ENCODE peak calls at places on chromosome 5, in nine cellular contexts. One of them, this sample, is unnamed.

GRCh38 chr5:15384176-15384575 is 115.8 kb upstream of the FBXL7 start:
- DNase-seq in GM12878: no peak
- DNase-seq in ovary: no peak
- DNase-seq in spleen: no peak
- DNase-seq in uterus: no peak
- DNase-seq in heart left ventricle: no peak
- DNase-seq in HepG2: no peak
- DNase-seq in IMR-90: no peak
- DNase-seq in gastrocnemius medialis: no peak
- DNase-seq in this sample: no peak

GRCh38 chr5:134138416-134139376 is 24.2 kb downstream of the TCF7 start:
- DNase-seq in GM12878: peak
- DNase-seq in ovary: no peak
- DNase-seq in spleen: peak
- DNase-seq in uterus: peak
- DNase-seq in heart left ventricle: peak
- DNase-seq in HepG2: no peak
- DNase-seq in IMR-90: peak
- DNase-seq in gastrocnemius medialis: peak
- DNase-seq in this sample: peak

GRCh38 chr5:96381526-96381925 is 51.5 kb downstream of the PCSK1 start:
- DNase-seq in GM12878: no peak
- DNase-seq in ovary: no peak
- DNase-seq in spleen: no peak
- DNase-seq in uterus: no peak
- DNase-seq in heart left ventricle: no peak
- DNase-seq in HepG2: peak
- DNase-seq in IMR-90: no peak
- DNase-seq in gastrocnemius medialis: no peak
- DNase-seq in this sample: peak

GRCh38 chr5:53091304-53091703 is 18.3 kb downstream of the MOCS2 start:
- DNase-seq in GM12878: no peak
- DNase-seq in ovary: no peak
- DNase-seq in spleen: no peak
- DNase-seq in uterus: no peak
- DNase-seq in heart left ventricle: no peak
- DNase-seq in HepG2: no peak
- DNase-seq in IMR-90: peak
- DNase-seq in gastrocnemius medialis: no peak
- DNase-seq in this sample: no peak

GRCh38 chr5:116666901-116667300 is 92.3 kb upstream of the SEMA6A start:
- DNase-seq in GM12878: no peak
- DNase-seq in ovary: no peak
- DNase-seq in spleen: no peak
- DNase-seq in uterus: no peak
- DNase-seq in heart left ventricle: no peak
- DNase-seq in HepG2: no peak
- DNase-seq in IMR-90: no peak
- DNase-seq in gastrocnemius medialis: no peak
- DNase-seq in this sample: no peak

GRCh38 chr5:114418546-114419388 is 56.9 kb downstream of the KCNN2 start:
- DNase-seq in GM12878: peak
- DNase-seq in ovary: no peak
- DNase-seq in spleen: no peak
- DNase-seq in uterus: no peak
- DNase-seq in heart left ventricle: no peak
- DNase-seq in HepG2: no peak
- DNase-seq in IMR-90: no peak
- DNase-seq in gastrocnemius medialis: no peak
- DNase-seq in this sample: no peak

GRCh38 chr5:120314201-120314600 is 149.9 kb upstream of the PRR16 start:
- DNase-seq in GM12878: no peak
- DNase-seq in ovary: no peak
- DNase-seq in spleen: no peak
- DNase-seq in uterus: no peak
- DNase-seq in heart left ventricle: no peak
- DNase-seq in HepG2: no peak
- DNase-seq in IMR-90: peak
- DNase-seq in gastrocnemius medialis: no peak
- DNase-seq in this sample: no peak

GRCh38 chr5:107673368-107674136 is 2.8 kb upstream of the EFNA5 start:
- DNase-seq in GM12878: peak
- DNase-seq in ovary: peak
- DNase-seq in spleen: peak
- DNase-seq in uterus: peak
- DNase-seq in heart left ventricle: peak
- DNase-seq in HepG2: peak
- DNase-seq in IMR-90: peak
- DNase-seq in gastrocnemius medialis: peak
- DNase-seq in this sample: peak

GRCh38 chr5:159536626-159537025 is 206.3 kb upstream of the IL12B start:
- DNase-seq in GM12878: no peak
- DNase-seq in ovary: no peak
- DNase-seq in spleen: no peak
- DNase-seq in uterus: no peak
- DNase-seq in heart left ventricle: no peak
- DNase-seq in HepG2: no peak
- DNase-seq in IMR-90: no peak
- DNase-seq in gastrocnemius medialis: no peak
- DNase-seq in this sample: no peak

GRCh38 chr5:2739360-2740050 is 12.0 kb downstream of the IRX2 start:
- DNase-seq in GM12878: no peak
- DNase-seq in ovary: no peak
- DNase-seq in spleen: peak
- DNase-seq in uterus: no peak
- DNase-seq in heart left ventricle: no peak
- DNase-seq in HepG2: no peak
- DNase-seq in IMR-90: no peak
- DNase-seq in gastrocnemius medialis: no peak
- DNase-seq in this sample: no peak

GRCh38 chr5:36070687-36071571 is 4.2 kb upstream of the UGT3A2 start:
- DNase-seq in GM12878: no peak
- DNase-seq in ovary: no peak
- DNase-seq in spleen: no peak
- DNase-seq in uterus: no peak
- DNase-seq in heart left ventricle: no peak
- DNase-seq in HepG2: no peak
- DNase-seq in IMR-90: no peak
- DNase-seq in gastrocnemius medialis: no peak
- DNase-seq in this sample: peak

GRCh38 chr5:97943036-97943435 is 760.0 kb upstream of the RIOK2 start:
- DNase-seq in GM12878: no peak
- DNase-seq in ovary: no peak
- DNase-seq in spleen: no peak
- DNase-seq in uterus: no peak
- DNase-seq in heart left ventricle: no peak
- DNase-seq in HepG2: no peak
- DNase-seq in IMR-90: no peak
- DNase-seq in gastrocnemius medialis: no peak
- DNase-seq in this sample: no peak

GRCh38 chr5:179260324-179261070 is 84.8 kb downstream of the ADAMTS2 start:
- DNase-seq in GM12878: no peak
- DNase-seq in ovary: peak
- DNase-seq in spleen: peak
- DNase-seq in uterus: peak
- DNase-seq in heart left ventricle: no peak
- DNase-seq in HepG2: no peak
- DNase-seq in IMR-90: no peak
- DNase-seq in gastrocnemius medialis: no peak
- DNase-seq in this sample: no peak

GRCh38 chr5:156103116-156103860 is 223.7 kb upstream of the SGCD start:
- DNase-seq in GM12878: no peak
- DNase-seq in ovary: no peak
- DNase-seq in spleen: no peak
- DNase-seq in uterus: no peak
- DNase-seq in heart left ventricle: no peak
- DNase-seq in HepG2: no peak
- DNase-seq in IMR-90: no peak
- DNase-seq in gastrocnemius medialis: no peak
- DNase-seq in this sample: no peak

GRCh38 chr5:114243281-114243982 is 118.4 kb upstream of the KCNN2 start:
- DNase-seq in GM12878: no peak
- DNase-seq in ovary: no peak
- DNase-seq in spleen: no peak
- DNase-seq in uterus: no peak
- DNase-seq in heart left ventricle: no peak
- DNase-seq in HepG2: no peak
- DNase-seq in IMR-90: peak
- DNase-seq in gastrocnemius medialis: no peak
- DNase-seq in this sample: no peak

GRCh38 chr5:111735829-111736228 is 21.2 kb downstream of the NREP start:
- DNase-seq in GM12878: no peak
- DNase-seq in ovary: peak
- DNase-seq in spleen: no peak
- DNase-seq in uterus: peak
- DNase-seq in heart left ventricle: peak
- DNase-seq in HepG2: no peak
- DNase-seq in IMR-90: peak
- DNase-seq in gastrocnemius medialis: peak
- DNase-seq in this sample: peak

GRCh38 chr5:132480546-132481242 is 9.9 kb downstream of the IRF1 start:
- DNase-seq in GM12878: no peak
- DNase-seq in ovary: no peak
- DNase-seq in spleen: peak
- DNase-seq in uterus: no peak
- DNase-seq in heart left ventricle: no peak
- DNase-seq in HepG2: no peak
- DNase-seq in IMR-90: no peak
- DNase-seq in gastrocnemius medialis: no peak
- DNase-seq in this sample: no peak

GRCh38 chr5:176878906-176879662 is 20.1 kb downstream of the HK3 start:
- DNase-seq in GM12878: no peak
- DNase-seq in ovary: no peak
- DNase-seq in spleen: no peak
- DNase-seq in uterus: no peak
- DNase-seq in heart left ventricle: no peak
- DNase-seq in HepG2: no peak
- DNase-seq in IMR-90: no peak
- DNase-seq in gastrocnemius medialis: no peak
- DNase-seq in this sample: no peak

GRCh38 chr5:169142264-169142970 is 158.5 kb downstream of the SLIT3 start:
- DNase-seq in GM12878: no peak
- DNase-seq in ovary: peak
- DNase-seq in spleen: no peak
- DNase-seq in uterus: peak
- DNase-seq in heart left ventricle: peak
- DNase-seq in HepG2: no peak
- DNase-seq in IMR-90: no peak
- DNase-seq in gastrocnemius medialis: peak
- DNase-seq in this sample: peak

GRCh38 chr5:71681282-71681681 is 37.8 kb upstream of the CARTPT start:
- DNase-seq in GM12878: no peak
- DNase-seq in ovary: no peak
- DNase-seq in spleen: no peak
- DNase-seq in uterus: no peak
- DNase-seq in heart left ventricle: no peak
- DNase-seq in HepG2: no peak
- DNase-seq in IMR-90: no peak
- DNase-seq in gastrocnemius medialis: no peak
- DNase-seq in this sample: no peak

DNA sequence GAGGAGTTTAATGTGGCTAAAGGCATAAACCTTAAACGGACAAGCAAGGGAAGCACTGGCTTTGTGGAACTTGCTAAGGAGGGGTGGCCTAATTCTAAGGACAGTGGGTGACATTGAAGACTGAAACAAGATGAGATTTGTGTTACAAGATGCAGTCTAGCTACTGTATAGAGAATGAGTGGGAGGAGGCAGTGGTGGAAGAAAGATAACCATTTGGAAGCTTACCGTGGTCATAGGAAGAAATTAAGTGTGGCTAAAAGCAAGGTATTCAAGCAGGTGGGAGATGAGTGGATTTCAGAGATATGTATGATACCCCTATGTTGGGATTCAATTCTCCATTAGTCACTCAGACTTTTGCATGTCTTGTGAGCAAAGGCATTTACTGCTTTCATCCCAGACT is 4.6 kb downstream of the PAM start:
- DNase-seq in GM12878: no peak
- DNase-seq in ovary: no peak
- DNase-seq in spleen: no peak
- DNase-seq in uterus: no peak
- DNase-seq in heart left ventricle: no peak
- DNase-seq in HepG2: no peak
- DNase-seq in IMR-90: no peak
- DNase-seq in gastrocnemius medialis: no peak
- DNase-seq in this sample: no peak
- H3K27ac ChIP-seq in GM12878: no peak
- H3K27ac ChIP-seq in ovary: no peak
- H3K27ac ChIP-seq in spleen: no peak
- H3K27ac ChIP-seq in uterus: no peak
- H3K27ac ChIP-seq in heart left ventricle: peak
- H3K27ac ChIP-seq in HepG2: no peak
- H3K27ac ChIP-seq in IMR-90: no peak
- H3K27ac ChIP-seq in gastrocnemius medialis: peak
- H3K27ac ChIP-seq in this sample: no peak

GRCh38 chr5:141094481-141095262 is at the start of gene PCDHB2:
- DNase-seq in GM12878: no peak
- DNase-seq in ovary: peak
- DNase-seq in spleen: no peak
- DNase-seq in uterus: no peak
- DNase-seq in heart left ventricle: no peak
- DNase-seq in HepG2: peak
- DNase-seq in IMR-90: peak
- DNase-seq in gastrocnemius medialis: peak
- DNase-seq in this sample: peak
- TF ChIP-seq POLR2A in GM12878: no peak
- TF ChIP-seq POLR2A in ovary: no peak
- TF ChIP-seq POLR2A in spleen: no peak
- TF ChIP-seq POLR2A in uterus: no peak
- TF ChIP-seq POLR2A in heart left ventricle: no peak
- TF ChIP-seq POLR2A in HepG2: peak
- TF ChIP-seq POLR2A in IMR-90: no peak
- TF ChIP-seq POLR2A in gastrocnemius medialis: no peak
- TF ChIP-seq POLR2A in this sample: peak

DNA sequence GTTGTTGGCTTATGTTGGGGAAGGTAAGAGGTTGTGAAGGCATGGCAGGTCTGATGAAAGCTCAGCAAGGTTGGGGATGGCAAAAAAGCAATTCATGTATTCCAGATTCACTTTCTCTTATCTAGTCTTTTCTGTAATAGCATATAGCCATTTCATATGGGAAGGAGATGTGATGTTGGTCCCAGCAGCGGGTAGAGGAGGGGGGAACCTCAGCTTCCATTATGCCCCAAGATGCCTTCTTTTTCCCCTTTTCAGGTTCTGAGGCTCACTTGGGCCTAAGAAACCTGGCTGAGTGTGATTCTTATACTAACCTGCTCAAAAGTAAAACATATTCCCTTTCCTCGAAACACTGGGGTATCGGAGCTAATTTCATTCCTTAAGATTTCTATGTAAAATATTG is 201.6 kb downstream of the MEF2C start:
- DNase-seq in GM12878: no peak
- DNase-seq in ovary: no peak
- DNase-seq in spleen: no peak
- DNase-seq in uterus: no peak
- DNase-seq in heart left ventricle: no peak
- DNase-seq in HepG2: no peak
- DNase-seq in IMR-90: no peak
- DNase-seq in gastrocnemius medialis: no peak
- DNase-seq in this sample: no peak
- H3K27ac ChIP-seq in GM12878: no peak
- H3K27ac ChIP-seq in ovary: no peak
- H3K27ac ChIP-seq in spleen: no peak
- H3K27ac ChIP-seq in uterus: no peak
- H3K27ac ChIP-seq in heart left ventricle: no peak
- H3K27ac ChIP-seq in HepG2: no peak
- H3K27ac ChIP-seq in IMR-90: no peak
- H3K27ac ChIP-seq in gastrocnemius medialis: no peak
- H3K27ac ChIP-seq in this sample: no peak

GRCh38 chr5:135826221-135826525 is 8.3 kb upstream of the SLC25A48 start:
- DNase-seq in GM12878: no peak
- DNase-seq in ovary: no peak
- DNase-seq in spleen: no peak
- DNase-seq in uterus: no peak
- DNase-seq in heart left ventricle: no peak
- DNase-seq in HepG2: no peak
- DNase-seq in IMR-90: no peak
- DNase-seq in gastrocnemius medialis: no peak
- DNase-seq in this sample: no peak
- TF ChIP-seq POLR2A in GM12878: no peak
- TF ChIP-seq POLR2A in ovary: no peak
- TF ChIP-seq POLR2A in spleen: no peak
- TF ChIP-seq POLR2A in uterus: no peak
- TF ChIP-seq POLR2A in heart left ventricle: no peak
- TF ChIP-seq POLR2A in HepG2: no peak
- TF ChIP-seq POLR2A in IMR-90: no peak
- TF ChIP-seq POLR2A in gastrocnemius medialis: no peak
- TF ChIP-seq POLR2A in this sample: no peak

This sample was measured in body of pancreas.